ENCODE peak calls at places on chromosomes 4 and X, in six cellular contexts. One of them, this sample, is unnamed.

GRCh38 chr4:73855406-73855805 is 2.3 kb downstream of the PF4V1 start:
- DNase-seq in H7: no peak
- DNase-seq in neural crest cell: no peak
- DNase-seq in activated CD4-positive, alpha-beta T cell treated with anti-CD3 and anti-CD28 coated beads for 4 hours: no peak
- DNase-seq in activated T-cell treated with anti-CD3 and anti-CD28 coated beads, Interleukin-2, amount 50 U/mL, for 1 hour: no peak
- DNase-seq in M059J: no peak
- DNase-seq in this sample: no peak

GRCh38 chr4:53589511-53589910 is 1.8 kb downstream of the LNX1 start:
- DNase-seq in M059J: no peak
- DNase-seq in activated T-cell treated with anti-CD3 and anti-CD28 coated beads, Interleukin-2, amount 50 U/mL, for 1 hour: no peak
- DNase-seq in neural crest cell: no peak
- DNase-seq in H7: no peak
- DNase-seq in activated CD4-positive, alpha-beta T cell treated with anti-CD3 and anti-CD28 coated beads for 4 hours: no peak
- DNase-seq in this sample: no peak

GRCh38 chrX:49878834-49879655 is at the start of gene USP27X:
- DNase-seq in M059J: peak; percentile 83
- DNase-seq in H7: peak; percentile 83
- DNase-seq in activated CD4-positive, alpha-beta T cell treated with anti-CD3 and anti-CD28 coated beads for 4 hours: peak; percentile 77
- DNase-seq in neural crest cell: peak; percentile 48
- DNase-seq in activated T-cell treated with anti-CD3 and anti-CD28 coated beads, Interleukin-2, amount 50 U/mL, for 1 hour: peak; percentile 83
- DNase-seq in this sample: peak; percentile 82

GRCh38 chr4:101667348-101667747 is 123.2 kb upstream of the BANK1 start:
- DNase-seq in activated CD4-positive, alpha-beta T cell treated with anti-CD3 and anti-CD28 coated beads for 4 hours: no peak
- DNase-seq in M059J: peak; percentile 68
- DNase-seq in activated T-cell treated with anti-CD3 and anti-CD28 coated beads, Interleukin-2, amount 50 U/mL, for 1 hour: no peak
- DNase-seq in H7: no peak
- DNase-seq in neural crest cell: no peak
- DNase-seq in this sample: peak; percentile 68

GRCh38 chr4:28449080-28449479 is 1588.4 kb downstream of the STIM2 start:
- DNase-seq in M059J: no peak
- DNase-seq in neural crest cell: no peak
- DNase-seq in H7: no peak
- DNase-seq in activated T-cell treated with anti-CD3 and anti-CD28 coated beads, Interleukin-2, amount 50 U/mL, for 1 hour: no peak
- DNase-seq in activated CD4-positive, alpha-beta T cell treated with anti-CD3 and anti-CD28 coated beads for 4 hours: no peak
- DNase-seq in this sample: no peak

GRCh38 chr4:163967263-163967662 is 472.8 kb downstream of the TMA16 start:
- DNase-seq in activated CD4-positive, alpha-beta T cell treated with anti-CD3 and anti-CD28 coated beads for 4 hours: no peak
- DNase-seq in neural crest cell: no peak
- DNase-seq in activated T-cell treated with anti-CD3 and anti-CD28 coated beads, Interleukin-2, amount 50 U/mL, for 1 hour: no peak
- DNase-seq in M059J: no peak
- DNase-seq in H7: no peak
- DNase-seq in this sample: no peak

GRCh38 chr4:181372014-181372413 is 871.2 kb upstream of the TENM3 start:
- DNase-seq in activated CD4-positive, alpha-beta T cell treated with anti-CD3 and anti-CD28 coated beads for 4 hours: no peak
- DNase-seq in H7: peak; percentile 6
- DNase-seq in M059J: no peak
- DNase-seq in activated T-cell treated with anti-CD3 and anti-CD28 coated beads, Interleukin-2, amount 50 U/mL, for 1 hour: no peak
- DNase-seq in neural crest cell: no peak
- DNase-seq in this sample: no peak

GRCh38 chr4:100095729-100096595 is 94.3 kb downstream of the DDIT4L start:
- DNase-seq in neural crest cell: peak; percentile 27
- DNase-seq in H7: no peak
- DNase-seq in activated T-cell treated with anti-CD3 and anti-CD28 coated beads, Interleukin-2, amount 50 U/mL, for 1 hour: peak; percentile 37
- DNase-seq in activated CD4-positive, alpha-beta T cell treated with anti-CD3 and anti-CD28 coated beads for 4 hours: peak; percentile 52
- DNase-seq in M059J: peak; percentile 70
- DNase-seq in this sample: peak; percentile 56

GRCh38 chr4:140092094-140092820 is 61.7 kb downstream of the MAML3 start:
- DNase-seq in neural crest cell: no peak
- DNase-seq in activated CD4-positive, alpha-beta T cell treated with anti-CD3 and anti-CD28 coated beads for 4 hours: no peak
- DNase-seq in H7: peak; percentile 41
- DNase-seq in activated T-cell treated with anti-CD3 and anti-CD28 coated beads, Interleukin-2, amount 50 U/mL, for 1 hour: peak; percentile 33
- DNase-seq in M059J: peak; percentile 63
- DNase-seq in this sample: peak; percentile 80

GRCh38 chrX:154014429-154015380 is 5.0 kb downstream of the IRAK1 start:
- DNase-seq in activated CD4-positive, alpha-beta T cell treated with anti-CD3 and anti-CD28 coated beads for 4 hours: no peak
- DNase-seq in M059J: no peak
- DNase-seq in activated T-cell treated with anti-CD3 and anti-CD28 coated beads, Interleukin-2, amount 50 U/mL, for 1 hour: no peak
- DNase-seq in H7: peak; percentile 32
- DNase-seq in neural crest cell: no peak
- DNase-seq in this sample: no peak

GRCh38 chrX:68589372-68589753 is 58.1 kb upstream of the STARD8 start:
- DNase-seq in M059J: no peak
- DNase-seq in activated CD4-positive, alpha-beta T cell treated with anti-CD3 and anti-CD28 coated beads for 4 hours: no peak
- DNase-seq in neural crest cell: no peak
- DNase-seq in H7: no peak
- DNase-seq in activated T-cell treated with anti-CD3 and anti-CD28 coated beads, Interleukin-2, amount 50 U/mL, for 1 hour: no peak
- DNase-seq in this sample: no peak

GRCh38 chr4:159434496-159435241 is 331.8 kb downstream of the RAPGEF2 start:
- DNase-seq in activated T-cell treated with anti-CD3 and anti-CD28 coated beads, Interleukin-2, amount 50 U/mL, for 1 hour: no peak
- DNase-seq in M059J: peak; percentile 71
- DNase-seq in neural crest cell: no peak
- DNase-seq in activated CD4-positive, alpha-beta T cell treated with anti-CD3 and anti-CD28 coated beads for 4 hours: no peak
- DNase-seq in H7: no peak
- DNase-seq in this sample: no peak

GRCh38 chr4:89000844-89001360 is 56.1 kb downstream of the FAM13A start:
- DNase-seq in M059J: peak; percentile 65
- DNase-seq in activated CD4-positive, alpha-beta T cell treated with anti-CD3 and anti-CD28 coated beads for 4 hours: no peak
- DNase-seq in activated T-cell treated with anti-CD3 and anti-CD28 coated beads, Interleukin-2, amount 50 U/mL, for 1 hour: no peak
- DNase-seq in H7: no peak
- DNase-seq in neural crest cell: no peak
- DNase-seq in this sample: no peak

GRCh38 chr4:52645315-52645714 is 13.8 kb downstream of the USP46 start:
- DNase-seq in M059J: no peak
- DNase-seq in H7: no peak
- DNase-seq in activated T-cell treated with anti-CD3 and anti-CD28 coated beads, Interleukin-2, amount 50 U/mL, for 1 hour: no peak
- DNase-seq in activated CD4-positive, alpha-beta T cell treated with anti-CD3 and anti-CD28 coated beads for 4 hours: no peak
- DNase-seq in neural crest cell: no peak
- DNase-seq in this sample: no peak

GRCh38 chrX:139691843-139692505 is 16.0 kb downstream of the MCF2 start:
- DNase-seq in activated T-cell treated with anti-CD3 and anti-CD28 coated beads, Interleukin-2, amount 50 U/mL, for 1 hour: no peak
- DNase-seq in activated CD4-positive, alpha-beta T cell treated with anti-CD3 and anti-CD28 coated beads for 4 hours: no peak
- DNase-seq in neural crest cell: peak; percentile 3
- DNase-seq in M059J: peak; percentile 13
- DNase-seq in H7: peak; percentile 49
- DNase-seq in this sample: peak; percentile 1

GRCh38 chrX:113512700-113513395 is 672.2 kb upstream of the AMOT start:
- DNase-seq in activated CD4-positive, alpha-beta T cell treated with anti-CD3 and anti-CD28 coated beads for 4 hours: no peak
- DNase-seq in M059J: peak; percentile 93
- DNase-seq in neural crest cell: no peak
- DNase-seq in H7: no peak
- DNase-seq in activated T-cell treated with anti-CD3 and anti-CD28 coated beads, Interleukin-2, amount 50 U/mL, for 1 hour: no peak
- DNase-seq in this sample: no peak

GRCh38 chr4:172202480-172203076 is 389.4 kb downstream of the GALNTL6 start:
- DNase-seq in activated T-cell treated with anti-CD3 and anti-CD28 coated beads, Interleukin-2, amount 50 U/mL, for 1 hour: no peak
- DNase-seq in neural crest cell: no peak
- DNase-seq in M059J: peak; percentile 0
- DNase-seq in H7: peak; percentile 32
- DNase-seq in activated CD4-positive, alpha-beta T cell treated with anti-CD3 and anti-CD28 coated beads for 4 hours: no peak
- DNase-seq in this sample: no peak

GRCh38 chrX:7145454-7145853 is 2.1 kb upstream of the STS start:
- DNase-seq in M059J: no peak
- DNase-seq in activated CD4-positive, alpha-beta T cell treated with anti-CD3 and anti-CD28 coated beads for 4 hours: no peak
- DNase-seq in H7: no peak
- DNase-seq in neural crest cell: no peak
- DNase-seq in activated T-cell treated with anti-CD3 and anti-CD28 coated beads, Interleukin-2, amount 50 U/mL, for 1 hour: no peak
- DNase-seq in this sample: no peak

GRCh38 chr4:28723371-28723770 is 1862.7 kb downstream of the STIM2 start:
- DNase-seq in M059J: no peak
- DNase-seq in activated CD4-positive, alpha-beta T cell treated with anti-CD3 and anti-CD28 coated beads for 4 hours: no peak
- DNase-seq in activated T-cell treated with anti-CD3 and anti-CD28 coated beads, Interleukin-2, amount 50 U/mL, for 1 hour: no peak
- DNase-seq in H7: no peak
- DNase-seq in neural crest cell: no peak
- DNase-seq in this sample: no peak

GRCh38 chrX:39905475-39905889 is 192.3 kb downstream of the BCOR start:
- DNase-seq in H7: no peak
- DNase-seq in activated CD4-positive, alpha-beta T cell treated with anti-CD3 and anti-CD28 coated beads for 4 hours: no peak
- DNase-seq in activated T-cell treated with anti-CD3 and anti-CD28 coated beads, Interleukin-2, amount 50 U/mL, for 1 hour: no peak
- DNase-seq in M059J: peak; percentile 84
- DNase-seq in neural crest cell: no peak
- DNase-seq in this sample: peak; percentile 5

GRCh38 chr4:44157611-44158277 is 290.9 kb downstream of the KCTD8 start:
- DNase-seq in M059J: peak; percentile 24
- DNase-seq in H7: no peak
- DNase-seq in neural crest cell: no peak
- DNase-seq in activated CD4-positive, alpha-beta T cell treated with anti-CD3 and anti-CD28 coated beads for 4 hours: no peak
- DNase-seq in activated T-cell treated with anti-CD3 and anti-CD28 coated beads, Interleukin-2, amount 50 U/mL, for 1 hour: no peak
- DNase-seq in this sample: peak; percentile 27

GRCh38 chr4:101835121-101835904 is 44.8 kb downstream of the BANK1 start:
- DNase-seq in activated CD4-positive, alpha-beta T cell treated with anti-CD3 and anti-CD28 coated beads for 4 hours: no peak
- DNase-seq in H7: peak; percentile 3
- DNase-seq in activated T-cell treated with anti-CD3 and anti-CD28 coated beads, Interleukin-2, amount 50 U/mL, for 1 hour: no peak
- DNase-seq in neural crest cell: no peak
- DNase-seq in M059J: peak; percentile 29
- DNase-seq in this sample: peak; percentile 28

GRCh38 chr4:107618656-107619055 is 101.4 kb downstream of the PAPSS1 start:
- DNase-seq in neural crest cell: no peak
- DNase-seq in H7: no peak
- DNase-seq in M059J: no peak
- DNase-seq in activated CD4-positive, alpha-beta T cell treated with anti-CD3 and anti-CD28 coated beads for 4 hours: no peak
- DNase-seq in activated T-cell treated with anti-CD3 and anti-CD28 coated beads, Interleukin-2, amount 50 U/mL, for 1 hour: no peak
- DNase-seq in this sample: no peak

GRCh38 chr4:156515295-156515694 is 456.3 kb downstream of the PDGFC start:
- DNase-seq in M059J: no peak
- DNase-seq in neural crest cell: no peak
- DNase-seq in activated CD4-positive, alpha-beta T cell treated with anti-CD3 and anti-CD28 coated beads for 4 hours: no peak
- DNase-seq in H7: no peak
- DNase-seq in activated T-cell treated with anti-CD3 and anti-CD28 coated beads, Interleukin-2, amount 50 U/mL, for 1 hour: no peak
- DNase-seq in this sample: no peak

GRCh38 chr4:183448436-183448835 is 4.0 kb downstream of the CDKN2AIP start:
- DNase-seq in M059J: no peak
- DNase-seq in H7: no peak
- DNase-seq in activated CD4-positive, alpha-beta T cell treated with anti-CD3 and anti-CD28 coated beads for 4 hours: no peak
- DNase-seq in activated T-cell treated with anti-CD3 and anti-CD28 coated beads, Interleukin-2, amount 50 U/mL, for 1 hour: no peak
- DNase-seq in neural crest cell: no peak
- DNase-seq in this sample: no peak

GRCh38 chr4:28921886-28922285 is 1798.3 kb upstream of the PCDH7 start:
- DNase-seq in activated T-cell treated with anti-CD3 and anti-CD28 coated beads, Interleukin-2, amount 50 U/mL, for 1 hour: no peak
- DNase-seq in neural crest cell: no peak
- DNase-seq in H7: no peak
- DNase-seq in M059J: peak; percentile 73
- DNase-seq in activated CD4-positive, alpha-beta T cell treated with anti-CD3 and anti-CD28 coated beads for 4 hours: no peak
- DNase-seq in this sample: no peak

GRCh38 chrX:66110112-66110511 is 53.9 kb upstream of the HEPH start:
- DNase-seq in M059J: peak; percentile 8
- DNase-seq in activated CD4-positive, alpha-beta T cell treated with anti-CD3 and anti-CD28 coated beads for 4 hours: peak; percentile 4
- DNase-seq in neural crest cell: no peak
- DNase-seq in activated T-cell treated with anti-CD3 and anti-CD28 coated beads, Interleukin-2, amount 50 U/mL, for 1 hour: no peak
- DNase-seq in H7: peak; percentile 8
- DNase-seq in this sample: no peak

GRCh38 chrX:151458824-151459223 is 61.8 kb downstream of the VMA21 start:
- DNase-seq in activated CD4-positive, alpha-beta T cell treated with anti-CD3 and anti-CD28 coated beads for 4 hours: no peak
- DNase-seq in H7: no peak
- DNase-seq in M059J: peak; percentile 59
- DNase-seq in neural crest cell: no peak
- DNase-seq in activated T-cell treated with anti-CD3 and anti-CD28 coated beads, Interleukin-2, amount 50 U/mL, for 1 hour: no peak
- DNase-seq in this sample: no peak

GRCh38 chr4:47060561-47060960 is 29.2 kb downstream of the GABRB1 start:
- DNase-seq in M059J: no peak
- DNase-seq in neural crest cell: no peak
- DNase-seq in activated T-cell treated with anti-CD3 and anti-CD28 coated beads, Interleukin-2, amount 50 U/mL, for 1 hour: no peak
- DNase-seq in activated CD4-positive, alpha-beta T cell treated with anti-CD3 and anti-CD28 coated beads for 4 hours: no peak
- DNase-seq in H7: no peak
- DNase-seq in this sample: no peak

GRCh38 chrX:68708503-68709290 is 61.2 kb downstream of the STARD8 start:
- DNase-seq in H7: peak; percentile 59
- DNase-seq in neural crest cell: no peak
- DNase-seq in activated CD4-positive, alpha-beta T cell treated with anti-CD3 and anti-CD28 coated beads for 4 hours: no peak
- DNase-seq in activated T-cell treated with anti-CD3 and anti-CD28 coated beads, Interleukin-2, amount 50 U/mL, for 1 hour: no peak
- DNase-seq in M059J: peak; percentile 69
- DNase-seq in this sample: no peak

This sample was measured in G401.